ENCODE peak calls at places on chromosomes 11 and 22, in seven cellular contexts. P is OCI-LY7, D is GM23338, X is hepatocyte, I is SK-N-SH, S is HCT116, M is MM.1S. W is an unnamed sample. For H3K4me1 and H3K9me2, the result is how much of the 10 kb centered on the place peaks cover.

GRCh38 chr22:19041403-19042074 is 80.7 kb downstream of the DGCR2 start:
- DNase-seq in P (no peak), D (no peak), X (no peak), I (no peak), S (no peak), M (no peak), W (no peak)

GRCh38 chr11:16925495-16926065 is 88.6 kb downstream of the PLEKHA7 start:
- DNase-seq in P (no peak), D (peak), X (peak), I (peak), S (peak), M (peak), W (peak)

GRCh38 chr22:25370322-25370721 is 150.9 kb downstream of the CRYBB2 start:
- DNase-seq in P (no peak), D (peak), X (no peak), I (no peak), S (no peak), M (no peak), W (no peak)

GRCh38 chr11:119432484-119433368 is 9.8 kb upstream of the THY1 start:
- DNase-seq in P (no peak), D (peak), X (peak), I (peak), S (no peak), M (no peak), W (peak)

GRCh38 chr11:125514336-125515101 is 18.5 kb upstream of the FEZ1 start:
- DNase-seq in P (peak), D (no peak), X (peak), I (peak), S (no peak), M (peak), W (peak)

GRCh38 chr11:113386866-113387265 is 713 bp upstream of the ANKK1 start:
- DNase-seq in P (no peak), D (no peak), X (no peak), I (no peak), S (no peak), M (no peak), W (no peak)

GRCh38 chr11:134181707-134182106 is 42.1 kb downstream of the NCAPD3 start:
- DNase-seq in P (no peak), D (no peak), X (no peak), I (no peak), S (no peak), M (no peak), W (peak)

GRCh38 chr11:15800121-15800800 is 556.1 kb downstream of the SOX6 start:
- DNase-seq in P (no peak), D (no peak), X (peak), I (no peak), S (no peak), M (no peak), W (peak)

GRCh38 chr22:31139866-31140716 is at the start of gene PLA2G3:
- DNase-seq in P (no peak), D (peak), X (peak), I (peak), S (no peak), M (no peak), W (peak)

GRCh38 chr11:62427630-62428233 is 8.9 kb downstream of the SCGB1A1 start:
- DNase-seq in P (no peak), D (no peak), X (no peak), I (peak), S (no peak), M (no peak), W (peak)

GRCh38 chr11:8025816-8026215 is 38.7 kb downstream of the EIF3F start:
- DNase-seq in P (no peak), D (no peak), X (no peak), I (no peak), S (no peak), M (no peak), W (peak)

GRCh38 chr22:35349368-35349703 is 31.6 kb upstream of the HMOX1 start:
- DNase-seq in P (peak), D (no peak), X (no peak), I (no peak), S (no peak), M (no peak), W (no peak)
- H3K4me1 ChIP-seq in P (half or more), D (under half), X (under half), I (under half), S (under half), M (under half), W (under half)

GRCh38 chr11:46009647-46010046 is 87.2 kb downstream of the LARGE2 start:
- DNase-seq in P (no peak), D (no peak), X (no peak), I (no peak), S (no peak), M (no peak), W (peak)

GRCh38 chr11:46010100-46010499 is 87.6 kb downstream of the LARGE2 start:
- DNase-seq in P (no peak), D (no peak), X (no peak), I (no peak), S (no peak), M (no peak), W (no peak)

GRCh38 chr11:46017341-46017740 is 94.9 kb downstream of the LARGE2 start:
- DNase-seq in P (no peak), D (no peak), X (no peak), I (no peak), S (no peak), M (no peak), W (no peak)

GRCh38 chr11:46015941-46016340 is 93.5 kb downstream of the LARGE2 start:
- DNase-seq in P (no peak), D (no peak), X (no peak), I (no peak), S (no peak), M (no peak), W (no peak)

DNA sequence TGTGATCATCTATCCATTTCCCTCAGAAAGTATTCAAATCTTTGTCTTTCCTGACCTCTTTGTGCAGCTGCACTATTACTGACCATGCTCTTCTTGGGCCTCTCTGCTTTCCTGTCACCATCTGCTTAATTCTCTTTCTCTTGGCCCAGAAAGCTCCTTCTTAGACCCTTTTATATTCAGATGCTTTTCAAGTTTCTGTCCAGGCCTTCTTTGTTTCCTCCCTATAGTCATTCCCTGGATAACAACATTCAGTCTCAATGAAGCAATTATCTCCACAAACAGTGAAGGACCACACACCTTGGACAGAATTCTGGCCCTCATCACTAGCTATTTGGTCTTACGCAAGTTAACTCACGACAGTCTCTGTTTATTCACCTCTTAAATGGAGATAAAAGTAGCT is 89.7 kb downstream of the LARGE2 start:
- DNase-seq in P (no peak), D (peak), X (no peak), I (no peak), S (no peak), M (no peak), W (no peak)
- H3K9me2 ChIP-seq in P (under half), D (under half), X (under half), I (under half), S (under half), M (under half), W (under half)

DNA sequence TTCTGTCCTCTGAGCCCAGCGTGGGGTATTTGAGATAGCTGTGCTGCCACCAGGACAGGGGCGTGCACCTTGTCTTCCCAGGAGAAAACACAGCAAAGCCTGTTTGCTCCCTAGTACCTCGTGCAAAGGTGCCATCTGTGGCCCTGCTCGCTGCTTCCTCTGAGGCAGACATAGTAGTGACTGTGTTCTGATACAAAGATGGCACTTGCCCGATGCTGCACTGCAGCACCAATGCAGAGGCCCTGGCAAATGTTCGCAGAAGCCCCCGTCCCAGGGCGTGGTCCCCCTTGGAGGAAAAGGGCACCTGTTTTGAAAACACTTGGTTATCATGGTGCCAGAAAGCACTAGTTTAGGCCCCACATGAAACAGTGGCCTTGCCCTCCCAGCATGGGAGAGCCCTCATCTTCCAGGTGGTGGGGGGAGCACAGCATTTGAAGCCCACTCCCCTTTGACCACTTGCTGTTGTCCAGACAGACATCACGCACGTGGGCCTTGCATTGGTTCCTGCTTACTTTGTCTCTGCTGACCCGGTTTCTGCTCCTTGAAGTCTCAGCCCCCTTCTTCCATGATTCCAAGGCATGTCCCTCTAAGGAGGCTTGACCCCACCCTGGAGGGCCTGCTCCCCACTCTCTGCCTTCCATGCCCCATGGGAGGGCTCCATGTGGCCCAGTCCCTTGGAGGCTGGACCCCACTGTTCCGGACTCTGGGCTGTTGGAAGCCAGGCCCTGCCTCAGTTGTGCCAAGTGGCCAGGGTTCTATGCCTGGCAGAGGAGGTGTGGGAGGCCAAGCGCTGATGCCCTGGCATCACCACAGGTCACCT is 109.5 kb downstream of the KCNQ1OT1 start:
- DNase-seq in P (no peak), D (no peak), X (no peak), I (peak), S (no peak), M (no peak), W (no peak)
- TF ChIP-seq EZH2phosphoT487 in P (no peak), D (no peak), X (no peak), I (no peak), S (no peak), M (no peak), W (no peak)

DNA sequence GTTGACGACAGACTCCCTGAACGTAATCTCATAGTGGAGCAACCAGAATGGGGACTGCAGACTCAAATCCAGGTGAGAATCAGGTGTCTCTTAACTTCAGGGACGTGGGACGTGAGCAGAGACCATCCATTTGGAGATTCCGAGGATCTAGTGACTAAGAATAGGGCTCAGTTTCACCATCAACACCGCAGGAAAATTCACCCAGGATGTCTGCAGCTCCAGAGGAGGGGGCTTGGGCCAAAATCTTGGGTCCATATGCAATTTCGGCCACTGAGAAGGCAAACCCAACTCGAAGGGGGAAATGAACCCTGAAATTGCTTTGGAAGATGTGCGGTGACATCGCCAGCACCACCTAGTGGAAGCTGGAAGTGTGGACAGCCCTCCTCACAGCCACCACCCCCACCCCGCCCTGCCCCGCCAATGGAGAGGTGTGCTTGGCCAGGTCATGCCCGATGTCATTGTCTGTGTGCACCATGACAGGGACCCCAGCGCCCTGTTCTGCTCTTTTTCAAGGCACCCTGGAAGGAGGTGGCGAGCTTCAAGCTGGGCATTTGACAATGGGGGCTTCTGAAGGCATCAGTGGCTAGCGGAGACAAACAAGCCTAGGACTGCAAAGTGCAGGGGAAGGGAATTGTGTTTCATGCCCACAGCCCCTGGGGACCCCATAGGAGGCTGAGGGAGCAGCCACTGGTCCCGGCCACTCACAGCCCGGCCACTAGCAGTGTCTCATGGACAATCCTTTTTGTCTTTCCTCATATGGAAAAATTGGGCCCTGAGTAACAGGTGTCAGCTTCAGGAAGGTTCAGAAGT is 24.8 kb downstream of the APOL1 start:
- DNase-seq in P (peak), D (peak), X (peak), I (peak), S (peak), M (peak), W (peak)
- H3K4me1 ChIP-seq in P (under half), D (under half), X (under half), I (under half), S (under half), M (under half), W (under half)

GRCh38 chr11:47626234-47626633 is 16.1 kb downstream of the MTCH2 start:
- DNase-seq in P (no peak), D (no peak), X (no peak), I (no peak), S (no peak), M (no peak), W (no peak)

GRCh38 chr11:47617417-47617809 is 23.2 kb upstream of the C1QTNF4 start:
- DNase-seq in P (no peak), D (no peak), X (no peak), I (no peak), S (no peak), M (peak), W (peak)

GRCh38 chr11:47616726-47617416 is 22.7 kb upstream of the C1QTNF4 start:
- DNase-seq in P (peak), D (peak), X (peak), I (no peak), S (peak), M (peak), W (peak)

GRCh38 chr11:47615249-47615648 is 21.0 kb upstream of the C1QTNF4 start:
- DNase-seq in P (no peak), D (no peak), X (no peak), I (no peak), S (no peak), M (no peak), W (no peak)

GRCh38 chr11:47620836-47621378 is 21.5 kb downstream of the MTCH2 start:
- DNase-seq in P (no peak), D (no peak), X (no peak), I (no peak), S (no peak), M (no peak), W (no peak)
- H3K9me2 ChIP-seq in P (under half), D (under half), X (under half), I (under half), S (under half), M (under half), W (under half)

DNA sequence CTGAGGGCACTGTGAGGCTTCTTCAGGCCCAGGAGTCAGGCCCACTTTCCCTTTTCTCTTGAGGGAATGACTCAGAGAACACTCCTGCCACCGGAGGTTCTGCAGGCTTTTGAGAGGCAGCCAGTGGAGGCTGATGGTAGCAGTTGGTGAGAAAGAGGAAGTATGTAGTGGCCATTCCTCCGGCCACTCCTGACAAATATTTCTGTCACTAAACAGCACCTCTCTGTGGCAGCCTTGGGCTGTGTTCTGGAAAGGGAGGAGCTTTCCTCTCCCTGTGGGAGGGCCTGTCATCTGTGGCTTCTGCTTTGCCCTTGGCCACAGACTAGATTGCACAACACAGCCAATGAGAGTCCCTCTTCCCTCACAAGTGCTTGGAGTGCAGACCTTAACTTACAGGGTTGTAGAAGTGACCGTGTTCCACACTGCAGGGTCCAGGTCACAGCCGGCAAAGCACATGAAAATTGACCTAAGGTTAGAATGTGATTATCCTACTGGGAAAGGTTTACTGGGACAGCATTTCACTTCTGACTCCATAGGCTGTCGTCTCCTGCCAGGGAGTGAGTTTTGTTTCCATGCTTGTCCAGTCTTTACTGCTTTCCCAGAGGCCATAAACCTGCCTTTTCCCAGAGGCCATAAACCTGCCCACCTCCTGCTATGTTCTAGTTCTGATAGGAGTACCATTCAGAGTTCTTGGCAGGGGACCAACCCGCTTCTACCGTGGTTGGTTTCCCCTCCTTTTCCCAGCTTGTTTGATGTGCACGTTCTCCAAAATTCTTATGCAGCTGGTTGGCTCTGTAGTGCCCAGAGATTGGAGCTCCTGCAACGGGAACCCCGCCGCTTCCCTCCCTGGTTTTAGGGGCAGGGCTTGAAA is 33.3 kb downstream of the MARK2 start:
- DNase-seq in P (peak), D (peak), X (peak), I (peak), S (peak), M (peak), W (peak)
- TF ChIP-seq EZH2phosphoT487 in P (no peak), D (no peak), X (no peak), I (no peak), S (no peak), M (no peak), W (peak)